ENCODE peak calls at places on chromosomes 3 and 15, in eight cellular contexts. X is AG04450, H is upper lobe of right lung, K is WTC11, Y is endodermal cell, M is BJ, Q is RWPE2, T is astrocyte. G is an unnamed sample.

GRCh38 chr3:51373658-51374421 is 11.3 kb upstream of the MANF start:
- DNase-seq in H (no peak), Y (no peak), X (no peak), M (no peak), K (no peak), T (no peak), Q (peak), G (peak)

GRCh38 chr3:180744226-180744625 is 64.9 kb upstream of the CCDC39 start:
- DNase-seq in H (no peak), K (no peak), M (no peak), T (peak), X (no peak), Y (no peak), Q (no peak), G (no peak)

GRCh38 chr3:177883957-177884356 is 652.3 kb upstream of the KCNMB2 start:
- DNase-seq in T (no peak), X (no peak), H (no peak), M (no peak), Q (no peak), Y (no peak), K (no peak), G (no peak)

GRCh38 chr15:92636950-92637481 is 18.6 kb downstream of the FAM174B start:
- DNase-seq in Q (peak), K (peak), X (no peak), Y (peak), M (no peak), H (peak), T (no peak), G (peak)

GRCh38 chr3:47961815-47962606 is 54.2 kb downstream of the MAP4 start:
- DNase-seq in M (peak), H (no peak), Q (no peak), Y (peak), T (peak), K (peak), X (no peak), G (no peak)

GRCh38 chr15:90030376-90030775 is 29.3 kb downstream of the ZNF710 start:
- DNase-seq in X (no peak), K (no peak), Q (peak), M (no peak), H (no peak), T (no peak), Y (no peak), G (no peak)

GRCh38 chr3:127392146-127392470 is 104.3 kb upstream of the PRR20G start:
- DNase-seq in M (no peak), H (no peak), X (no peak), Q (no peak), Y (no peak), T (no peak), K (no peak), G (no peak)

GRCh38 chr3:46693038-46693896 is at the start of gene ALS2CL:
- DNase-seq in T (no peak), Y (peak), K (peak), X (no peak), M (no peak), H (peak), Q (peak), G (peak)

GRCh38 chr3:64209866-64210609 is 15.2 kb downstream of the PRICKLE2 start:
- DNase-seq in M (no peak), K (no peak), X (no peak), H (peak), Y (no peak), T (peak), Q (no peak), G (peak)

GRCh38 chr3:12545473-12545791 is at the start of gene MKRN2OS:
- DNase-seq in Q (peak), X (no peak), Y (peak), K (peak), T (no peak), H (no peak), M (no peak), G (no peak)

GRCh38 chr15:43376017-43376705 is 5.3 kb downstream of the TUBGCP4 start:
- DNase-seq in K (peak), Y (peak), M (no peak), X (no peak), H (no peak), T (no peak), Q (no peak), G (no peak)

GRCh38 chr3:144058713-144059112 is 87.1 kb downstream of the DIPK2A start:
- DNase-seq in H (no peak), Q (no peak), T (no peak), Y (no peak), X (no peak), M (no peak), K (no peak), G (no peak)

GRCh38 chr3:188421836-188422540 is 268.0 kb downstream of the LPP start:
- DNase-seq in M (no peak), H (no peak), Y (no peak), K (no peak), T (no peak), X (no peak), Q (no peak), G (no peak)

GRCh38 chr3:192514754-192515660 is 212.3 kb downstream of the FGF12 start:
- DNase-seq in M (no peak), K (peak), Q (peak), Y (peak), X (no peak), H (peak), T (no peak), G (peak)

GRCh38 chr3:172221550-172221949 is 182.2 kb downstream of the FNDC3B start:
- DNase-seq in T (peak), K (no peak), H (no peak), X (peak), Y (no peak), Q (no peak), M (peak), G (no peak)

GRCh38 chr3:72153477-72154314 is 368.7 kb upstream of the PROK2 start:
- DNase-seq in Q (no peak), H (no peak), K (no peak), T (no peak), Y (no peak), M (no peak), X (no peak), G (no peak)

GRCh38 chr3:38834110-38834509 is 18.1 kb upstream of the SCN10A start:
- DNase-seq in Y (peak), X (peak), M (peak), H (no peak), Q (peak), K (peak), T (peak), G (peak)

GRCh38 chr3:105938101-105938500 is 69.3 kb upstream of the CBLB start:
- DNase-seq in M (no peak), Q (no peak), H (no peak), K (no peak), T (peak), X (no peak), Y (no peak), G (no peak)

GRCh38 chr3:61996351-61996750 is 377.0 kb downstream of the FEZF2 start:
- DNase-seq in Y (no peak), Q (no peak), H (no peak), M (no peak), X (no peak), T (no peak), K (no peak), G (no peak)

GRCh38 chr3:17459470-17459993 is 282.9 kb downstream of the TBC1D5 start:
- DNase-seq in T (no peak), H (no peak), X (no peak), Q (no peak), K (no peak), Y (no peak), M (no peak), G (no peak)

GRCh38 chr3:81761904-81762565 is 590 bp upstream of the GBE1 start:
- DNase-seq in H (no peak), Q (no peak), K (no peak), Y (no peak), T (no peak), X (no peak), M (no peak), G (no peak)

GRCh38 chr3:141707741-141708203 is 30.3 kb upstream of the RNF7 start:
- DNase-seq in X (no peak), H (no peak), M (peak), T (peak), Q (no peak), Y (no peak), K (no peak), G (no peak)

GRCh38 chr3:120506076-120506827 is 55.5 kb upstream of the FSTL1 start:
- DNase-seq in T (peak), X (no peak), Q (no peak), Y (no peak), H (no peak), M (no peak), K (no peak), G (no peak)

GRCh38 chr3:141181819-141182218 is 49.8 kb upstream of the PXYLP1 start:
- DNase-seq in K (no peak), H (no peak), Y (no peak), T (no peak), Q (no peak), X (no peak), M (no peak), G (no peak)

GRCh38 chr15:37034835-37035234 is 65.5 kb downstream of the MEIS2 start:
- DNase-seq in Y (no peak), H (no peak), K (no peak), X (no peak), M (no peak), Q (no peak), T (no peak), G (no peak)

GRCh38 chr3:20130122-20130521 is 55.9 kb downstream of the SGO1 start:
- DNase-seq in K (no peak), Q (no peak), X (no peak), Y (no peak), T (no peak), H (no peak), M (no peak), G (no peak)

GRCh38 chr3:89098964-89099585 is 8.3 kb upstream of the EPHA3 start:
- DNase-seq in Q (no peak), H (no peak), M (no peak), Y (peak), K (peak), X (peak), T (peak), G (peak)

GRCh38 chr3:119343719-119344118 is 49.5 kb downstream of the ARHGAP31 start:
- DNase-seq in K (no peak), M (no peak), X (no peak), H (no peak), T (no peak), Q (no peak), Y (no peak), G (no peak)

GRCh38 chr15:31302778-31303433 is 23.7 kb upstream of the KLF13 start:
- DNase-seq in Q (no peak), X (no peak), H (peak), K (no peak), T (no peak), Y (peak), M (no peak), G (no peak)

GRCh38 chr15:29700296-29700695 is 122.0 kb downstream of the TJP1 start:
- DNase-seq in H (no peak), T (no peak), Y (no peak), M (no peak), K (no peak), Q (no peak), X (no peak), G (no peak)

GRCh38 chr15:62254137-62254934 is 89.3 kb upstream of the C2CD4B start:
- DNase-seq in X (peak), Q (no peak), H (peak), M (no peak), K (peak), Y (peak), T (peak), G (peak)

GRCh38 chr3:159766563-159767185 is 222.0 kb upstream of the IL12A start:
- DNase-seq in M (no peak), H (no peak), T (no peak), X (no peak), K (peak), Q (no peak), Y (peak), G (no peak)

GRCh38 chr3:123737168-123737567 is 147.0 kb downstream of the MYLK start:
- DNase-seq in H (no peak), X (no peak), M (no peak), Y (no peak), K (no peak), Q (no peak), T (no peak), G (no peak)

GRCh38 chr3:4660936-4661335 is 167.8 kb downstream of the ITPR1 start:
- DNase-seq in T (no peak), M (no peak), X (no peak), Y (no peak), K (no peak), H (no peak), Q (no peak), G (no peak)

GRCh38 chr3:4655145-4656045 is 162.2 kb downstream of the ITPR1 start:
- DNase-seq in Y (no peak), Q (no peak), T (no peak), M (no peak), X (no peak), K (no peak), H (no peak), G (no peak)

GRCh38 chr3:4656646-4657318 is 163.6 kb downstream of the ITPR1 start:
- DNase-seq in H (no peak), T (no peak), K (no peak), Y (no peak), Q (no peak), M (no peak), X (no peak), G (no peak)

GRCh38 chr3:4656059-4656458 is 162.9 kb downstream of the ITPR1 start:
- DNase-seq in K (peak), Y (peak), M (no peak), T (peak), H (peak), Q (no peak), X (peak), G (peak)
- TF ChIP-seq CTCF in K (peak), Y (peak), M (peak), T (peak), H (peak), Q (peak), X (peak), G (peak)

GRCh38 chr3:87413821-87414220 is 137.4 kb upstream of the POU1F1 start:
- DNase-seq in Y (no peak), X (no peak), M (no peak), T (peak), K (no peak), Q (no peak), H (no peak), G (no peak)

GRCh38 chr3:87410110-87410509 is 133.7 kb upstream of the POU1F1 start:
- DNase-seq in T (peak), H (no peak), Q (no peak), K (no peak), X (no peak), M (no peak), Y (no peak), G (no peak)
- TF ChIP-seq CTCF in T (no peak), H (no peak), Q (no peak), K (no peak), X (no peak), M (no peak), Y (no peak), G (no peak)

GRCh38 chr3:45055411-45056143 is 29.5 kb downstream of the CLEC3B start:
- DNase-seq in H (no peak), K (peak), X (peak), Y (peak), T (peak), Q (no peak), M (peak), G (no peak)
- TF ChIP-seq CTCF in H (no peak), K (peak), X (peak), Y (peak), T (no peak), Q (no peak), M (peak), G (no peak)

GRCh38 chr3:16399473-16399872 is 114.0 kb downstream of the RFTN1 start:
- DNase-seq in Y (peak), X (peak), M (peak), T (peak), K (no peak), H (no peak), Q (no peak), G (peak)
- TF ChIP-seq CTCF in Y (no peak), X (peak), M (peak), T (peak), K (no peak), H (peak), Q (no peak), G (no peak)

GRCh38 chr3:111299070-111299672 is 227.6 kb downstream of the NECTIN3 start:
- DNase-seq in M (no peak), T (peak), K (no peak), H (no peak), Q (no peak), Y (peak), X (no peak), G (no peak)
- TF ChIP-seq CTCF in M (peak), T (no peak), K (no peak), H (no peak), Q (no peak), Y (peak), X (peak), G (no peak)

GRCh38 chr15:57205027-57205855 is 171.1 kb upstream of the CGNL1 start:
- DNase-seq in Y (no peak), T (no peak), X (no peak), K (no peak), Q (no peak), M (no peak), H (no peak), G (no peak)

GRCh38 chr15:57205999-57206398 is 170.3 kb upstream of the CGNL1 start:
- DNase-seq in Y (no peak), M (no peak), K (no peak), H (no peak), Q (no peak), X (no peak), T (no peak), G (no peak)

GRCh38 chr15:57201578-57201977 is 174.7 kb upstream of the CGNL1 start:
- DNase-seq in K (no peak), X (no peak), T (no peak), M (no peak), H (no peak), Q (no peak), Y (no peak), G (no peak)

GRCh38 chr15:57198654-57199241 is 177.6 kb upstream of the CGNL1 start:
- DNase-seq in K (peak), T (peak), Q (no peak), M (no peak), Y (peak), X (no peak), H (no peak), G (no peak)

DNA sequence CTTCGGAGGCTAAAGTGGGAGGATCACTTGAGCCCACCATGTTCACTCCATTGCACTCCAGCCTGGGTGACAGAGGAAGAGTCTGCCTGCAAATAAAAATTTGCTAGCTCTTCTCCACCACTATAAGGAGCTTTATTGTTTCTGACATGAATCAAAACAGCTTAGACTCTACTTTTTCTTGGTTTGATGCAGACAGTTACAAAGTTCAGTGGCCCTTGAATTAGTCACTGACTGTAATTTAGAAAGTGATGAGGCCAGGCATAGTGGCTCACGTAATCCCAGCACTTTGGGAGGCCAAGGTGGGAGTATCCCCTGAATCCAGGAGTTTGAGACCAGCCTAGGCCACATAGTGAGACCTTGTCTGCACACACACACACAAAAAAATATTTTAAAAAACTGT is 172.4 kb upstream of the CGNL1 start:
- DNase-seq in H (no peak), Y (no peak), M (no peak), X (no peak), T (no peak), K (no peak), Q (no peak), G (no peak)
- TF ChIP-seq CTCF in H (no peak), Y (no peak), M (no peak), X (no peak), T (no peak), K (no peak), Q (no peak), G (no peak)

G was measured in kidney.